ENCODE peak calls at places on chromosomes 11 and 22, in ten cellular contexts. V is GM06990, L is NCI-H1436, H is nephron progenitor cell, A is type B pancreatic cell, U is NCI-H1417, C is M059J, G is NCI-H345, P is BJ, J is T-helper 2 cell. S is an unnamed sample.

GRCh38 chr11:117745346-117745745 is 51.7 kb downstream of the DSCAML1 start:
- DNase-seq in A (no peak), P (no peak), H (no peak), L (no peak), G (no peak), U (no peak), J (no peak), C (no peak), V (no peak), S (no peak)

GRCh38 chr11:119218141-119218878 is 12.2 kb downstream of the CBL start:
- DNase-seq in U (no peak), V (no peak), L (no peak), C (peak; percentile 96), G (no peak), J (no peak), P (peak; percentile 86), A (no peak), H (no peak), S (peak; percentile 98)

GRCh38 chr22:20624161-20624616 is 116.8 kb downstream of the MED15 start:
- DNase-seq in C (peak; percentile 9), U (no peak), V (peak; percentile 72), L (no peak), J (no peak), G (no peak), P (no peak), H (no peak), A (no peak), S (peak; percentile 22)

GRCh38 chr11:96054870-96055705 is 131.2 kb upstream of the MTMR2 start:
- DNase-seq in P (no peak), G (peak; percentile 70), A (no peak), L (no peak), H (no peak), J (no peak), C (peak; percentile 59), V (no peak), U (peak; percentile 41), S (peak; percentile 59)

GRCh38 chr22:41094036-41094435 is 1.6 kb downstream of the EP300 start:
- DNase-seq in J (no peak), G (no peak), H (no peak), V (no peak), P (no peak), C (peak; percentile 37), U (no peak), L (no peak), A (no peak), S (peak; percentile 43)

GRCh38 chr11:132099692-132100091 is 729.3 kb downstream of the NTM start:
- DNase-seq in V (no peak), C (no peak), G (no peak), L (peak; percentile 1), U (no peak), A (no peak), P (no peak), J (no peak), H (peak; percentile 45), S (peak; percentile 27)

GRCh38 chr11:69981119-69981770 is 96.9 kb upstream of the ANO1 start:
- DNase-seq in L (no peak), J (no peak), U (no peak), P (no peak), H (no peak), G (no peak), C (no peak), V (no peak), A (no peak), S (no peak)

GRCh38 chr11:21561589-21561988 is 631.3 kb upstream of the ANO5 start:
- DNase-seq in U (no peak), V (no peak), H (no peak), G (no peak), C (peak; percentile 1), J (no peak), L (no peak), A (no peak), P (peak; percentile 50), S (no peak)

GRCh38 chr22:25334091-25334490 is 114.7 kb downstream of the CRYBB2 start:
- DNase-seq in C (peak; percentile 27), H (peak; percentile 78), U (no peak), P (no peak), A (no peak), L (peak; percentile 74), J (no peak), G (peak; percentile 1), V (no peak), S (peak; percentile 33)

S was measured in epithelial cell of esophagus.